ENCODE peak calls at places on chromosomes 16 and 17, in nine cellular contexts. V is stomach, J is GM12878, I is K562, R is suprapubic skin, S is transverse colon, B is H1, A is esophagus muscularis mucosa, E is HepG2. G is an unnamed sample.
A peak's percentile ranks its signal among the peaks of the same experiment; 100 is the strongest.

GRCh38 chr17:55843785-55844184 is 92.9 kb downstream of the PCTP start:
- DNase-seq in V (no peak), J (no peak), I (no peak), R (no peak), S (no peak), B (no peak), A (no peak), E (no peak), G (no peak)

GRCh38 chr16:67884-68789 is 4.3 kb downstream of the RHBDF1 start:
- DNase-seq in V (no peak), J (no peak), I (no peak), R (no peak), S (no peak), B (no peak), A (no peak), E (no peak), G (no peak)

GRCh38 chr17:55527520-55528118 is 16.4 kb upstream of the SMIM36 start:
- DNase-seq in V (no peak), J (no peak), I (peak; percentile 57), R (no peak), S (no peak), B (no peak), A (no peak), E (peak; percentile 39), G (no peak)

GRCh38 chr17:81884968-81885367 is 6.4 kb downstream of the ALYREF start:
- DNase-seq in V (no peak), J (no peak), I (no peak), R (no peak), S (no peak), B (no peak), A (no peak), E (no peak), G (no peak)

GRCh38 chr17:10115536-10115932 is 82.9 kb downstream of the GAS7 start:
- DNase-seq in V (no peak), J (no peak), I (no peak), R (no peak), S (no peak), B (no peak), A (no peak), E (no peak), G (no peak)

GRCh38 chr17:31486351-31487062 is 95.0 kb downstream of the RAB11FIP4 start:
- DNase-seq in V (peak; percentile 75), J (no peak), I (no peak), R (no peak), S (peak; percentile 44), B (no peak), A (no peak), E (no peak), G (no peak)

GRCh38 chr17:75069783-75070182 is 18.0 kb upstream of the SLC16A5 start:
- DNase-seq in V (peak; percentile 43), J (no peak), I (no peak), R (no peak), S (no peak), B (no peak), A (no peak), E (no peak), G (no peak)

GRCh38 chr16:71807905-71808592 is 585 bp downstream of the AP1G1 start:
- DNase-seq in V (no peak), J (no peak), I (peak; percentile 78), R (no peak), S (peak; percentile 47), B (no peak), A (peak; percentile 93), E (no peak), G (no peak)

GRCh38 chr17:67139289-67139688 is 94.9 kb downstream of the CACNG1 start:
- DNase-seq in V (no peak), J (no peak), I (no peak), R (no peak), S (no peak), B (no peak), A (no peak), E (no peak), G (no peak)

GRCh38 chr17:2239882-2240430 is 63.6 kb downstream of the SMG6 start:
- DNase-seq in V (peak; percentile 33), J (peak; percentile 85), I (peak; percentile 20), R (no peak), S (peak; percentile 60), B (no peak), A (no peak), E (no peak), G (no peak)
- TF ChIP-seq POLR2A in V (no peak), J (peak; percentile 72), I (no peak), R (no peak), S (no peak), B (no peak), A (no peak), E (no peak), G (no peak)

DNA sequence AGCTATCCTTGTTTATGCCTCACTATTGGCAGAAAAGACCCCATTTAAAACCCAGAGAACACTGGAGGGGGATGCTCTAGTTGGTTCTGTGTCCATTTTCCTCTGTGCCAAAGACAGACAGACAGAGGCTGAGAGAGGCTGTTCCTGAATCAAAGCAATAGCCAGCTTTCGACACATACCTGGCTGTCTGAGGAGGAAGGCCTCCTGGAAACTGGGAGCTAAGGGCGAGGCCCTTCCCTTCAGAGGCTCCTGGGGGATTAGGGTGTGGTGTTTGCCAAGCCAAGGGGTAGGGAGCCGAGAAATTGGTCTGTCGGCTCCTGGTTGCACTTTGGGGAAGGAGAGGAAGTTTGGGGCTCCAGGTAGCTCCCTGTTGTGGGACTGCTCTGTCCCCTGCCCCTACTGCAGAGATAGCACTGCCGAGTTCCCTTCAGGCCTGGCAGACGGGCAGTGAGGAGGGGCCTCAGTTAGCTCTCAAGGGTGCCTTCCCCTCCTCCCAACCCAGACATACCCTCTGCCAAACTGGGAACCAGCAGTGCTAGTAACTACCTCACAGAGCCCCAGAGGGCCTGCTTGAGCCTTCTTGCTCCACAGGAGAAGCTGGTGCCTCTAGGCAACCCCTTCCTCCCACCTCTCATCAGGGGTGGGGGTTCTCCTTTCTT is 56.1 kb downstream of the IGF2BP1 start:
- DNase-seq in V (no peak), J (no peak), I (no peak), R (no peak), S (peak; percentile 19), B (no peak), A (no peak), E (no peak), G (no peak)
- TF ChIP-seq POLR2AphosphoS5 in V (no peak), J (no peak), I (no peak), R (no peak), S (no peak), B (peak; percentile 53), A (no peak), E (no peak), G (no peak)

DNA sequence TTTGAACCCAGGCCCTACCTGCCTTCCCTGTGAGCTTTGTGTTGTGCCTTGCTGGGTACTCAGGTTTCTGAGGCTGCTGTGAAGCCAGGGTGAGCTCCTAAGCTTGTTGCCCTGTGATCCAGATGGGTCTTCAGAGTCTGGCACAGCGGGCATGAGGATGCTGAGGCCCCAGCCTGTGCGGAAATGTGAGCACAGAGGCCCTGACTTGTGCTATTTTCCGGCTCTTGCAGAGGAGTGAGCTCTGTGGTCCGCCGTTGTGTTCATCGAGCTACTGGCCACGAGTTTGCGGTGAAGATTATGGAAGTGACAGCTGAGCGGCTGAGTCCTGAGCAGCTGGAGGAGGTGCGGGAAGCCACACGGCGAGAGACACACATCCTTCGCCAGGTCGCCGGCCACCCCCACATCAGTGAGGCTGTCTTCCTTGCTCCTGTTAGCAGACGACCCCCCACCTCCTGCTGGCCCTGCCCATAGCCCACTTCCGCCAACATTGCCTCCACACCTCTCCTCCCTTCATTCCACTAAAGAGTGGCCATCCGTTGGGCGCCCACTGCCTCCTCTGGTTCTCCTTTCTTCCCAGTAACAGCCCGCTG is 2.7 kb downstream of the PHKG2 start:
- DNase-seq in V (no peak), J (no peak), I (no peak), R (no peak), S (no peak), B (no peak), A (no peak), E (no peak), G (peak; percentile 16)
- TF ChIP-seq EP300 in V (no peak), J (no peak), I (no peak), R (no peak), S (no peak), B (no peak), A (no peak), E (no peak), G (no peak)

DNA sequence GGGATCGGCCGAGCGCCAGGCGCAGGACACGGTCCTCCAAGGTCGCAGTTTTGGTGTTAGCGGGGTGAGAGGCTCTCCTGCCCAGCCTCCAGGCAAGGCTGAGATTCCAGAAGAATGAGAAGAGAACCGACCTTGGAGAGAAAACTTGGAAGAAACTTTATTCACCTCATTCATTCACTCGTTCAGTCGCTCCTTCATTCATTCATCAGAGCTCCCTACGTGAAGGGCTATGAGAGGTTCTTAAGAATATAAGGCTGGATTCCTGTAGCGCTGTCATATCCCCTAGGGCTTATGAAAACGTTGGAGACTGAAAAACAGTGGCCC is 991 bp upstream of the MYH10 start:
- DNase-seq in V (no peak), J (no peak), I (no peak), R (no peak), S (no peak), B (no peak), A (no peak), E (no peak), G (no peak)
- TF ChIP-seq POLR2A in V (no peak), J (no peak), I (no peak), R (no peak), S (no peak), B (no peak), A (no peak), E (no peak), G (no peak)

DNA sequence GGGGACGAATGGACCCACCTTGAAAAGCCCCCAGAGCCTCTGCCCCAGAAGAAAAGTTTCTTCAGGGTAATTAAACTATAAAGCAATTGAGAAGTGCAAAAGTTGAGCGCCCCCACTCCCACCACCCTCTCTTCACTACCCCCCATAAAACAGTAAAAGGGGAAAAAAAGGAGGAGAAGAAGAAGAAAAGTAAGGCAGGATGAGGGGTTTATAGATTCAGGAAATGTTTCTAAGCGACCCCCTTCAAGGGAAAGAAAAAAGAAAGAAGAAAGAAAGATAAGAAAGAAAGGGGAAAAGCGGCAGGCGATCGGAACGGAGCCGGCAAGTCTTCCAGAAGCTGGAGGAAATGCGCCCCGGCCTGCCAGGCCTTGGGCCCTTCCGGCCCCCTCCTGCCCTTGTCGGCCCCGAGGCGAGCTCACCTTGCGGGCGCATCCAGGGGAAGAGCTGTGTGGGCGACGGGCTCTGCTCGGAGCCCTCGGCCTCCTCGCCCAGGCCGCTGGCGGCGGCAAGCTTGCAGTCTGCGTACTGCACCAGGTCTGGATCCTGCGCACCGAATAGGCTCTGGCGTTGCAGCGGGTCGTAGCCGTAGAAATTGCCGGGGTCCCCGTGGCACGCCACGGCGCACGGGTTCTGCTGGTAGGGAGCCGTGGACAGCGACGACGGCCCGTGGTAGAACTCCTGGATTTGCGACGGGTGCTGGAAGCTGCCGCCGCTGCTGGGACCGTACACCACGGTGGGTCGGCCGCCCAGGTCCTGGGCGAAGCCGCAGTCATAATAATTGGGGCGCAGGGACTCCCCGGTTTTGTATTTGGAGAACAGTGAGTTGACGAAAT is 1.0 kb downstream of the HOXB8 start:
- DNase-seq in V (no peak), J (no peak), I (no peak), R (no peak), S (no peak), B (no peak), A (no peak), E (no peak), G (no peak)
- TF ChIP-seq POLR2AphosphoS5 in V (no peak), J (no peak), I (no peak), R (no peak), S (no peak), B (no peak), A (no peak), E (no peak), G (no peak)

G was measured in upper lobe of left lung.